ENCODE peak calls at places on chromosomes 7 and 10, in five cellular contexts. One of them, this sample, is unnamed.
A peak's percentile ranks its signal among the peaks of the same experiment; 100 is the strongest.

GRCh38 chr10:114767101-114767588 is 54.4 kb upstream of the FHIP2A start:
- DNase-seq in MM.1S: no peak
- DNase-seq in GM23248: peak; percentile 82
- DNase-seq in PC-3: peak; percentile 51
- DNase-seq in GM23338: no peak
- DNase-seq in this sample: no peak

GRCh38 chr10:69413221-69413865 is 3.4 kb downstream of the TACR2 start:
- DNase-seq in MM.1S: no peak
- DNase-seq in GM23248: peak; percentile 90
- DNase-seq in PC-3: peak; percentile 69
- DNase-seq in GM23338: peak; percentile 95
- DNase-seq in this sample: peak; percentile 50

GRCh38 chr7:146702898-146703297 is 586.3 kb downstream of the CNTNAP2 start:
- DNase-seq in MM.1S: no peak
- DNase-seq in GM23248: no peak
- DNase-seq in PC-3: no peak
- DNase-seq in GM23338: no peak
- DNase-seq in this sample: no peak

GRCh38 chr10:9015005-9015404 is 960.5 kb downstream of the GATA3 start:
- DNase-seq in MM.1S: no peak
- DNase-seq in GM23248: no peak
- DNase-seq in PC-3: no peak
- DNase-seq in GM23338: no peak
- DNase-seq in this sample: no peak

GRCh38 chr10:72263613-72264241 is 10.0 kb upstream of the DDIT4 start:
- DNase-seq in MM.1S: peak; percentile 92
- DNase-seq in GM23248: no peak
- DNase-seq in PC-3: peak; percentile 73
- DNase-seq in GM23338: peak; percentile 23
- DNase-seq in this sample: peak; percentile 93

GRCh38 chr7:4108951-4109350 is 573.1 kb upstream of the FOXK1 start:
- DNase-seq in MM.1S: no peak
- DNase-seq in GM23248: no peak
- DNase-seq in PC-3: no peak
- DNase-seq in GM23338: no peak
- DNase-seq in this sample: no peak

GRCh38 chr10:74913321-74913980 is 87.1 kb downstream of the KAT6B start:
- DNase-seq in MM.1S: peak; percentile 36
- DNase-seq in GM23248: no peak
- DNase-seq in PC-3: no peak
- DNase-seq in GM23338: no peak
- DNase-seq in this sample: no peak

GRCh38 chr10:76086571-76087260 is 655.3 kb downstream of the LRMDA start:
- DNase-seq in MM.1S: no peak
- DNase-seq in GM23248: peak; percentile 74
- DNase-seq in PC-3: peak; percentile 98
- DNase-seq in GM23338: peak; percentile 72
- DNase-seq in this sample: no peak

GRCh38 chr10:117662126-117662525 is 119.6 kb downstream of the EMX2 start:
- DNase-seq in MM.1S: no peak
- DNase-seq in GM23248: peak; percentile 83
- DNase-seq in PC-3: no peak
- DNase-seq in GM23338: no peak
- DNase-seq in this sample: no peak

GRCh38 chr7:149285581-149285975 is 23.6 kb downstream of the ZNF783 start:
- DNase-seq in MM.1S: no peak
- DNase-seq in GM23248: peak; percentile 51
- DNase-seq in PC-3: peak; percentile 14
- DNase-seq in GM23338: peak; percentile 49
- DNase-seq in this sample: no peak

GRCh38 chr7:90345548-90346319 is 782 bp upstream of the GTPBP10 start:
- DNase-seq in MM.1S: peak; percentile 29
- DNase-seq in GM23248: peak; percentile 66
- DNase-seq in PC-3: peak; percentile 37
- DNase-seq in GM23338: peak; percentile 40
- DNase-seq in this sample: no peak

GRCh38 chr10:79942261-79943185 is 6.4 kb downstream of the SFTPD start:
- DNase-seq in MM.1S: no peak
- DNase-seq in GM23248: no peak
- DNase-seq in PC-3: no peak
- DNase-seq in GM23338: no peak
- DNase-seq in this sample: no peak

GRCh38 chr7:119374436-119374835 is 898.5 kb upstream of the KCND2 start:
- DNase-seq in MM.1S: no peak
- DNase-seq in GM23248: no peak
- DNase-seq in PC-3: no peak
- DNase-seq in GM23338: no peak
- DNase-seq in this sample: no peak

GRCh38 chr10:21499910-21500577 is 25.4 kb downstream of the SKIDA1 start:
- DNase-seq in MM.1S: no peak
- DNase-seq in GM23248: no peak
- DNase-seq in PC-3: no peak
- DNase-seq in GM23338: no peak
- DNase-seq in this sample: no peak

GRCh38 chr7:31938650-31939049 is 131.6 kb downstream of the PDE1C start:
- DNase-seq in MM.1S: no peak
- DNase-seq in GM23248: peak; percentile 73
- DNase-seq in PC-3: peak; percentile 85
- DNase-seq in GM23338: peak; percentile 15
- DNase-seq in this sample: no peak

GRCh38 chr7:112207106-112207592 is 654 bp downstream of the ZNF277 start:
- DNase-seq in MM.1S: peak; percentile 54
- DNase-seq in GM23248: no peak
- DNase-seq in PC-3: peak; percentile 24
- DNase-seq in GM23338: no peak
- DNase-seq in this sample: peak; percentile 12

GRCh38 chr10:30092151-30092790 is 32.9 kb upstream of the JCAD start:
- DNase-seq in MM.1S: no peak
- DNase-seq in GM23248: peak; percentile 85
- DNase-seq in PC-3: peak; percentile 60
- DNase-seq in GM23338: no peak
- DNase-seq in this sample: no peak

GRCh38 chr7:67771840-67772605 is 775.4 kb downstream of the TYW1 start:
- DNase-seq in MM.1S: no peak
- DNase-seq in GM23248: no peak
- DNase-seq in PC-3: no peak
- DNase-seq in GM23338: no peak
- DNase-seq in this sample: no peak

GRCh38 chr7:81534996-81535395 is 234.9 kb downstream of the HGF start:
- DNase-seq in MM.1S: no peak
- DNase-seq in GM23248: peak; percentile 25
- DNase-seq in PC-3: no peak
- DNase-seq in GM23338: no peak
- DNase-seq in this sample: no peak

GRCh38 chr10:33334839-33335549 is 527 bp upstream of the NRP1 start:
- DNase-seq in MM.1S: peak; percentile 54
- DNase-seq in GM23248: peak; percentile 93
- DNase-seq in PC-3: peak; percentile 91
- DNase-seq in GM23338: peak; percentile 77
- DNase-seq in this sample: no peak

GRCh38 chr10:109994711-109995110 is 13.1 kb upstream of the ADD3 start:
- DNase-seq in MM.1S: no peak
- DNase-seq in GM23248: no peak
- DNase-seq in PC-3: no peak
- DNase-seq in GM23338: no peak
- DNase-seq in this sample: no peak

GRCh38 chr10:109996225-109996624 is 11.6 kb upstream of the ADD3 start:
- DNase-seq in MM.1S: no peak
- DNase-seq in GM23248: peak; percentile 33
- DNase-seq in PC-3: peak; percentile 22
- DNase-seq in GM23338: no peak
- DNase-seq in this sample: peak; percentile 23

GRCh38 chr10:109995178-109995577 is 12.6 kb upstream of the ADD3 start:
- DNase-seq in MM.1S: no peak
- DNase-seq in GM23248: no peak
- DNase-seq in PC-3: no peak
- DNase-seq in GM23338: no peak
- DNase-seq in this sample: no peak

GRCh38 chr10:109992485-109992884 is 15.3 kb upstream of the ADD3 start:
- DNase-seq in MM.1S: no peak
- DNase-seq in GM23248: peak; percentile 82
- DNase-seq in PC-3: no peak
- DNase-seq in GM23338: no peak
- DNase-seq in this sample: no peak

DNA sequence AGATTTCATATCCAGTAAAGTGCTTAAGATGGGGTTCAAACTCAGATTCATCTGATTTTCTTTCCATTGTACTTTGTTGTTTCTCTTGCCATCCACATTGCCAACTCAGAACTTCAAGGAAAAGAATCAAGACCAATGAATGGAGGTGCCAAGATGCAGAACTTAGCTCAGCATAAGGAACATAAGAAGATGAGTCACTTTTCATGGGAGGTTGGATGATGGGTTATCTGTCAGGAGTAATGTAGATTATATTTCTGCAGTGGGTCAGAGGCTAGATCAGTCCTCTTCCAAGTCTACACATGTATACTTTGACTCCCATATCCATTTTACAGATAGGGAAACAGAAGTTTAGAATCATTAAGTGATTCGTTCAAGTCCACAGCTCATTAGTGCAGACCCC is 14.2 kb upstream of the ADD3 start:
- DNase-seq in MM.1S: no peak
- DNase-seq in GM23248: no peak
- DNase-seq in PC-3: no peak
- DNase-seq in GM23338: no peak
- DNase-seq in this sample: no peak
- H3K9me2 ChIP-seq in MM.1S: no peaks in the 10 kb centered on the region
- H3K9me2 ChIP-seq in GM23248: no peaks in the 10 kb centered on the region
- H3K9me2 ChIP-seq in PC-3: no peaks in the 10 kb centered on the region
- H3K9me2 ChIP-seq in GM23338: no peaks in the 10 kb centered on the region
- H3K9me2 ChIP-seq in this sample: no peaks in the 10 kb centered on the region

DNA sequence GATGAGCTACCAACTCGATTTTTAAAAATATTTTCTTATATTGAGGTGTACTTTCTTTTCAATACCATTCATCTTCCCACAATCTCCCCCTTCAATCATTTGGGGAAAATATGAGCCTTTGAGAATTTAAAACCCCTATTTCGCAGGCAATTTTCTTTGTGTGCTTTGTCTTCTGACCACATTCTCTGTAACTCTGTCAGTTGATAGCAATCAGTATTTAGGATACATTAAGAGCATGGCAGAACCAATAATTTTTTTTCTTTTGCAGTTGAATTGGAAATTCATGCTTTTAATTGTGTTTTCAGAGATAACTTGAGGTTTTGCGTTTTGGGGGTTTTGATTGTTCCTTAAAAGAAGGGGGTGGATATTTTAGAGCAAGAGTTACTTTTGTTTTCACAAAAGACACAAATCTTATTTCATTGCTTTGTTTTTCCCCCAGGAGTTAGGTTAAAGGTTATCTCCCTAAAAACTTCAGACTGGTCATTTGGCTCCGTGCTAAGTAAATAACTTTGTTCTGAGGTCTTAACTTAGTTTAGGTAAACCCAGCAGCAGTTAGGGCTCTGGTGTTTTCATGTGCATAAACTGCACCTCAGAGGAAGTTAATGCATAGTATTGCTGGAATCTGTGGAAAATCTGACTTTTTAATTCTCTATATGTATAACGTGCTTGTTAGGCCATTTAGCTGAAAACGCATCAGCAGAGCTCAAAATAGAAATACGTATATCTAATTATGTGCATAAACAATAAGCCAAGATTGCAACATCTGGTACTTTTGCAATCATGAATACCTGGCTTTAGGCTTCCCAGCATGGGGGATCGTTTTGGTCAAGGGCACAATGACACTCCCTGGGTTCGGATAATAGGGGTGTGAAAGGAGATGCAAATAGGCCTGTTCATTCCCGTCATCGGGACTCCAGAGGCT is 676.4 kb upstream of the ANKRD30A start:
- DNase-seq in MM.1S: no peak
- DNase-seq in GM23248: no peak
- DNase-seq in PC-3: no peak
- DNase-seq in GM23338: peak; percentile 83
- DNase-seq in this sample: no peak
- H3K4me3 ChIP-seq in MM.1S: no peak overlapping the region
- H3K4me3 ChIP-seq in GM23248: no peak overlapping the region
- H3K4me3 ChIP-seq in PC-3: no peak overlapping the region
- H3K4me3 ChIP-seq in GM23338: peak overlapping the region; percentile 17
- H3K4me3 ChIP-seq in this sample: no peak overlapping the region

GRCh38 chr7:107967420-107967819 is 35.5 kb downstream of the LAMB1 start:
- DNase-seq in MM.1S: no peak
- DNase-seq in GM23248: no peak
- DNase-seq in PC-3: peak; percentile 73
- DNase-seq in GM23338: no peak
- DNase-seq in this sample: no peak

GRCh38 chr7:107962817-107963216 is 40.1 kb downstream of the LAMB1 start:
- DNase-seq in MM.1S: no peak
- DNase-seq in GM23248: no peak
- DNase-seq in PC-3: no peak
- DNase-seq in GM23338: no peak
- DNase-seq in this sample: no peak

GRCh38 chr7:107966701-107967100 is 36.3 kb downstream of the LAMB1 start:
- DNase-seq in MM.1S: no peak
- DNase-seq in GM23248: peak; percentile 92
- DNase-seq in PC-3: peak; percentile 89
- DNase-seq in GM23338: peak; percentile 48
- DNase-seq in this sample: no peak

GRCh38 chr7:107961399-107961798 is 41.6 kb downstream of the LAMB1 start:
- DNase-seq in MM.1S: no peak
- DNase-seq in GM23248: no peak
- DNase-seq in PC-3: no peak
- DNase-seq in GM23338: no peak
- DNase-seq in this sample: no peak

GRCh38 chr7:107964510-107964909 is 38.5 kb downstream of the LAMB1 start:
- DNase-seq in MM.1S: no peak
- DNase-seq in GM23248: no peak
- DNase-seq in PC-3: no peak
- DNase-seq in GM23338: no peak
- DNase-seq in this sample: no peak
- H3K9me2 ChIP-seq in MM.1S: no peaks in the 10 kb centered on the region
- H3K9me2 ChIP-seq in GM23248: no peaks in the 10 kb centered on the region
- H3K9me2 ChIP-seq in PC-3: no peaks in the 10 kb centered on the region
- H3K9me2 ChIP-seq in GM23338: no peaks in the 10 kb centered on the region
- H3K9me2 ChIP-seq in this sample: no peaks in the 10 kb centered on the region

DNA sequence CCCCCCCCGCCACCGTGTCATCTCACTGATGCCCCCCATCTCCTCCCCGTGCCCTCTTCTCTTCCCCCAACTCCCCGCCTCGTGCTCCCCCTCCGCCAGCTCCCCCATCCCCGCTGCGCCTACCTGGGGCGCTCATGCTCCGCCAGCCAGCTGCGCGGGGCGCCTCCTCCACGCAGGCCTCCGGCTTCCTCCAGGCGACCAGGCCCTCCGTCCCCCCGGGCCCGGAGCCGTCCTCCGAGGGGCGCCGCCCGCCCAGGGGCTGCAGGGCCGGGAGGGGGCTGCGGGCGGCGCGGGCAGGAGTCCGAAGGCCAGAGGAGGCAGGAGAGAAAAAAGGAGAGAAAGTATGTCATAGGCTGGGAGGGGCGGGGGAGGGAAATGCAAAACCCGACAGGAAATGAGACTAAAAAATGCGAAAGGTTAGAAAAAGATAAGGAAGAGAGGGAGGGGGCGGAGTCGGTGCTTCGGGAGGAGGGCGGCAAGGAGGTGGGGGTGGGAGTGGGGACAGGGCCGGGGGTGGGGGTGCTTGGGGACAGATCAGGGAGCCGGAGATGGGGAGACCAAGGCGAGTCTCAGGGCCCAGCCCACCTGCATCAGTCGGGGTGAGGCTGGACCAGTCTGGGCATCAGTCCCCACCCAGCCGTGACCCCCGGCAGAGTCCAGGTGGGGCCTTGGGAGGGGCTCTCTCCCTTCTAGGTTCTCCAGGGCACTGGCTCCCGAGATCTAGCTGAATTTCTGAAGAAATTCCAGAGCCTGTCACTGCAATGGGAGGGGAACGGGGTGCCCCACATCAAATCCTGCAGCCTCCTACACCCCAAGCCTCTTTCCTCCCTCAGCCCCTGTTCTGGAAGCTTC is at the start of gene CARD11:
- DNase-seq in MM.1S: peak; percentile 34
- DNase-seq in GM23248: no peak
- DNase-seq in PC-3: no peak
- DNase-seq in GM23338: peak; percentile 78
- DNase-seq in this sample: peak; percentile 69
- H3K4me3 ChIP-seq in MM.1S: peak within 1 kb of the TSS; percentile 64
- H3K4me3 ChIP-seq in GM23248: no peak within 1 kb of the TSS
- H3K4me3 ChIP-seq in PC-3: no peak within 1 kb of the TSS
- H3K4me3 ChIP-seq in GM23338: peak within 1 kb of the TSS; percentile 91
- H3K4me3 ChIP-seq in this sample: peak within 1 kb of the TSS; percentile 82